ENCODE peak calls at places on chromosomes 12 and 14, in four cellular contexts. J is CD8-positive, alpha-beta memory T cell; E is suprapubic skin; U is GM23338. Z is an unnamed sample. For H3K36me3 and H3K27me3, the result is how much of the 10 kb centered on the place peaks cover.

GRCh38 chr14:77043177-77043983 is 14.9 kb upstream of the IRF2BPL start:
- DNase-seq in J (peak), E (peak), U (no peak), Z (no peak)

GRCh38 chr12:9829483-9829882 is 2.2 kb downstream of the KLRF1 start:
- DNase-seq in J (no peak), E (no peak), U (no peak), Z (no peak)

GRCh38 chr12:29640589-29641345 is 143.0 kb downstream of the TMTC1 start:
- DNase-seq in J (no peak), E (no peak), U (peak), Z (no peak)

GRCh38 chr14:99250636-99251208 is 21.3 kb downstream of the BCL11B start:
- DNase-seq in J (peak), E (no peak), U (no peak), Z (no peak)

GRCh38 chr12:52949413-52950331 is 754 bp downstream of the KRT18 start:
- DNase-seq in J (no peak), E (no peak), U (peak), Z (no peak)

GRCh38 chr12:10756194-10756593 is 33.1 kb upstream of the YBX3 start:
- DNase-seq in J (no peak), E (no peak), U (no peak), Z (no peak)

GRCh38 chr14:100617715-100618693 is 30.8 kb upstream of the BEGAIN start:
- DNase-seq in J (no peak), E (peak), U (no peak), Z (no peak)

GRCh38 chr14:105204206-105204930 is 23.3 kb upstream of the NUDT14 start:
- DNase-seq in J (no peak), E (no peak), U (no peak), Z (no peak)

GRCh38 chr12:123513805-123514204 is 19.7 kb downstream of the RILPL1 start:
- DNase-seq in J (no peak), E (no peak), U (no peak), Z (no peak)

GRCh38 chr12:105228494-105228893 is 7.5 kb downstream of the APPL2 start:
- DNase-seq in J (no peak), E (no peak), U (no peak), Z (no peak)

GRCh38 chr14:35301334-35302210 is 9.4 kb downstream of the PSMA6 start:
- DNase-seq in J (no peak), E (no peak), U (no peak), Z (no peak)

GRCh38 chr14:50943943-50944646 is at the start of gene PYGL:
- DNase-seq in J (no peak), E (peak), U (peak), Z (peak)

GRCh38 chr12:131088701-131089525 is 135.2 kb downstream of the ADGRD1 start:
- DNase-seq in J (no peak), E (peak), U (no peak), Z (no peak)

GRCh38 chr12:12505544-12506501 is 56.8 kb downstream of the DUSP16 start:
- DNase-seq in J (no peak), E (no peak), U (no peak), Z (no peak)

GRCh38 chr12:73210574-73211204 is 938.5 kb downstream of the TRHDE start:
- DNase-seq in J (no peak), E (no peak), U (no peak), Z (no peak)

GRCh38 chr12:51726931-51727330 is 121.6 kb downstream of the FIGNL2 start:
- DNase-seq in J (no peak), E (no peak), U (no peak), Z (no peak)

GRCh38 chr14:20427231-20428009 is 8.5 kb downstream of the KLHL33 start:
- DNase-seq in J (no peak), E (no peak), U (no peak), Z (no peak)

DNA sequence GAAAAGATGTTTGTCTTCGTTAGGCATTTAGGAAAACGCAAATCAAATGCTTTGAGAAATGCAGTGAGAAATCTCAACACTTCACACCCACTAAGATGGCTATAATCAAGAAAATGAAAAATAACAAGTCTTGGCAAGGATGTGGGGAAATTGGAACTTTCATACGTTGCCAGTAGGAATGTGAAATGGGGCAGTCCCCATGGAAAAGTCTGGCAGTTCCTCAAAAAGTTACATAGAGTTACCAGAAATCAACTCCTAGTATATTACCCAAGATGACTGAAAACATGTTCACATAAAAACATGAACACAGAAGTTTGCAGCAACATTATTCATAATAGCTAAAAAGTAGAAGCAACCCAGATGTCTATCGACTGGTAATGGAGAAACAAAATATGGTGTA is 41.5 kb upstream of the LRTM2 start:
- DNase-seq in J (no peak), E (no peak), U (no peak), Z (no peak)
- H3K36me3 ChIP-seq in J (under half), E (under half), U (under half), Z (under half)

DNA sequence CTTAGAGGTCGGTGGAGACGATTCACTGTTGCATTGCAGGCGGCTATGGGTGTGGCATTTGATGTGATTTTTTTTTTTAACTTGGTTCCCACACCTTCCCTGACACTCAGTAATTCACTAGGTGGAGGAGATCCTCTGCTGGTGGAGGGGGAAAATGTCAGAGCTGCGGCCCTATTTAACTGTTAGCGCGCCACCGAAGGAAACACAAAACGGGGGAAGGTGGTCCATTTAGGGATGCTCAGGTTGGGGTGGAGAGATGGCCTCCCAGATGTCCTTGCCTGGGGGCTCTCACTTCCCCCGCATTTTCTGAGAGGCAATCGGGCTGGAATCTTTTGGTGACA is 4.3 kb upstream of the HOXC12 start:
- DNase-seq in J (no peak), E (no peak), U (no peak), Z (no peak)
- H3K27me3 ChIP-seq in J (half or more), E (half or more), U (half or more), Z (under half)

DNA sequence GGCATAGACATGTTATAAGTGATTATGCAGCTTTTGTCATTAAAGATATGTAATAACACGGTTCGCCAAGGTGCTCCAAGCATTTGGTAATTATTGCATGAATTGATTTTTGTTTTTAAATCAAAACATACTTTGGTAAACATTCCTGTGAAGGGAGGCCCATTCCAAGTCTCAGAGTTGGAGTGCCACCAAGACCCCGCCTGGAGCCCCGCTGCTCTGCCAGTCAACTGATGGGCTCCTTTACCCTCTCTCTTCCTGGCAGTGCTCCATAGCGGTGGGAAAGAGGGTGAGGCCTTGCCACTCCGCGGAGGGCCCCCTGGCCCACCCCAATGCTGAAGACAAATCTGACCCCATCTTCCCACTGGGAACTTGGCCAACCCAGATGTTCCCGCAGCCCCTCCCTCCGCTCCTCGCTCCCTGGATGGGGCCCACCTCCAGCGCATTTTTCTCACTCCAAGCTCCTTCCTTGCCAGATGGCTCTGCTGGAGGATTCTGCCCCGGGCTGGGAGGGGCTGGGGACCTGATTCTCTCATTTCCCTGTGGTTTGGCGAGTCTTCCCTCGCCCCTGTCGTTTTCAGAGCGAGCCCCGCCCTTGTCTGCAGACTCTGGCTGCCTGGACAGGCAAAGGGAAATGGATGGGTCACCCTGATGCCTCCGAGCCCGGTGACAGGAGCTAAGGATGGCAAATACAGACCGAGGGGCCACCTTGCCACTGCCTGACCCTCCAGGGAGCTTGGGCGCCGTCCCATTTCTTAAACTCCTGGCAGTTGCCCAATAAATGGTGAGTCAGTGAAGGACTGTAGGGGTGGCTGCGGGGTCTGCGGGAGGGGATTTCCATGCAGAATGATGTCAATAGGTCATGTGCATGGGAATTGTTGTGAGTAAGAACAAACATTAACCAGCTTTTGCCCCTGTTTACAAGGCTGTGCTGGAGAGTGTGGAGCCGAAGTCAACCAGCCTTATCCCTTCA is 9.2 kb upstream of the PAPLN start:
- DNase-seq in J (no peak), E (no peak), U (peak), Z (no peak)
- H3K27ac ChIP-seq in J (no peak), E (peak), U (peak), Z (no peak)

GRCh38 chr12:113162102-113163029 is 12.8 kb downstream of the CFAP73 start:
- DNase-seq in J (no peak), E (no peak), U (peak), Z (no peak)
- H3K36me3 ChIP-seq in J (half or more), E (half or more), U (under half), Z (half or more)

DNA sequence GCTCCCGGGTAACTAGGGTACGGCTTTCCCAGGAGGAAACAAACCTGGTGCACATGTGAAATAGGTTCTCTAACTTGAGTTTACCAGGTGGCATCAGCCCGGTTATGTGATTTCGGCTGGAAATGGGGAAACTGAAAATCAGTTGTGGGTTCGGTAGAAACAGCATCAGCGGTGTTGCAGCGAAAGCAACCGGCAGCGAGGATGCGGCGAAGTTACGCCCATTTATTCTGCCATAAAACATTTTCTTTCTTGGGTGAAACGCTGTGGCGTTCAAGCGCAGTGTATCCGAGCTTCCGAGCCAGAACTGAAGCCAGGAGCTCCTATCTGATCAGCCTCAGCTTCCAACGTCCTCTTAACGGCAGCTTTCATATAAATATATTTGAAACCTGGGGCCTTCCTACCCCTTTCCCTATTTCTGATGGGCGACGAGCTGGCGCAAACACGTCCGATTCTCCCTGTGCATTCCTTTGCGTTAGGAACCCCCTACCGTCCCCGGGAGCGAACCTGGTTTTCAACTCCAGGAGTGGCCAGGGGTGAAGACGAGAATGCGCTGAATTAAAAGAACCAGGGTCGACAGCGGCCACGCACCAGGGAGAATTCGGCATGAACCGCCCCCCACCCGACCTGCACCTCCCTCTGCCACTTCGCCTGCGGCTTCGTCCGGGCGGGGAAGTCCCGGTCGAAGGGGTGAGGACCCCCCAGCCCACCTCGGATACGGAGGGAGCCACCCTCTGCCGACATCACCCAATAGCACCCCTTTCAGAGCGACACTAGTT is 1.6 kb downstream of the DPF3 start:
- DNase-seq in J (peak), E (no peak), U (peak), Z (no peak)
- H3K27me3 ChIP-seq in J (under half), E (under half), U (half or more), Z (under half)

GRCh38 chr12:57176846-57177245 is 29.4 kb upstream of the LRP1-AS start:
- DNase-seq in J (no peak), E (no peak), U (no peak), Z (no peak)
- H3K27ac ChIP-seq in J (no peak), E (no peak), U (no peak), Z (peak)

GRCh38 chr14:103495854-103496253 is 26.8 kb downstream of the CKB start:
- DNase-seq in J (no peak), E (peak), U (no peak), Z (no peak)
- H3K36me3 ChIP-seq in J (under half), E (half or more), U (under half), Z (under half)

GRCh38 chr12:18658179-18658578 is 79.6 kb downstream of the PLCZ1 start:
- DNase-seq in J (no peak), E (no peak), U (no peak), Z (no peak)

GRCh38 chr12:18653465-18653864 is 84.3 kb downstream of the PLCZ1 start:
- DNase-seq in J (no peak), E (no peak), U (no peak), Z (no peak)

GRCh38 chr12:18655351-18655750 is 82.5 kb downstream of the PLCZ1 start:
- DNase-seq in J (no peak), E (no peak), U (no peak), Z (no peak)

DNA sequence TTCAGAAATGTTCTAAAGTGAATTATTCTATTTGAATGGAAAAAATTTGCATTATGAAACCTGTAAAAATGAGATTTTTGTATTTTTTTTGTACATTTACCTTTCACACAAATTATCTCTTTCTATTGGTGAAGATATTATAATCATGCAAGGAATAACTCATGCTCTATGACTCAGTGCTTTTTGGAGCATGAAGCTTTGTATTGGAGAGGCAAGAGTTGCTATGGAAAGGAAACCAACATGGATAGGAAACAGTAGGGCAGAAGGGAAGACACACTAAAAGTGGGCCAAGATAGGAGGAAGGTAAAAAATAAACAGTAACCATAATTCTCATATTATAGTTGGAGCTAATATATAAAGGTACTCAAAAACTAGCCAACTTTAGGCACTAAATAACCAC is 79.0 kb downstream of the PLCZ1 start:
- DNase-seq in J (no peak), E (no peak), U (no peak), Z (no peak)
- H3K27me3 ChIP-seq in J (under half), E (under half), U (under half), Z (under half)

Z was measured in thoracic aorta.